ENCODE peak calls at places on chromosome 5, in seven cellular contexts. One of them, this sample, is unnamed.

GRCh38 chr5:151881626-151882225 is 42.9 kb downstream of the GLRA1 start:
- DNase-seq in heart left ventricle: no peak
- DNase-seq in prostate gland: no peak
- DNase-seq in fibroblast of lung: no peak
- DNase-seq in OCI-LY7: no peak
- DNase-seq in uterus: no peak
- DNase-seq in bronchial epithelial cell: no peak
- DNase-seq in this sample: no peak

GRCh38 chr5:75716715-75717081 is 539 bp downstream of the POC5 start:
- DNase-seq in heart left ventricle: no peak
- DNase-seq in prostate gland: no peak
- DNase-seq in fibroblast of lung: no peak
- DNase-seq in OCI-LY7: no peak
- DNase-seq in uterus: no peak
- DNase-seq in bronchial epithelial cell: no peak
- DNase-seq in this sample: no peak

GRCh38 chr5:35089688-35090314 is 42.1 kb upstream of the AGXT2 start:
- DNase-seq in heart left ventricle: peak
- DNase-seq in prostate gland: peak
- DNase-seq in fibroblast of lung: peak
- DNase-seq in OCI-LY7: peak
- DNase-seq in uterus: peak
- DNase-seq in bronchial epithelial cell: peak
- DNase-seq in this sample: peak

GRCh38 chr5:157862183-157862851 is 3.4 kb upstream of the CLINT1 start:
- DNase-seq in heart left ventricle: no peak
- DNase-seq in prostate gland: no peak
- DNase-seq in fibroblast of lung: no peak
- DNase-seq in OCI-LY7: peak
- DNase-seq in uterus: no peak
- DNase-seq in bronchial epithelial cell: no peak
- DNase-seq in this sample: no peak

GRCh38 chr5:39138892-39139291 is 64.7 kb upstream of the RICTOR start:
- DNase-seq in heart left ventricle: no peak
- DNase-seq in prostate gland: no peak
- DNase-seq in fibroblast of lung: peak
- DNase-seq in OCI-LY7: no peak
- DNase-seq in uterus: no peak
- DNase-seq in bronchial epithelial cell: peak
- DNase-seq in this sample: peak

GRCh38 chr5:91339053-91339710 is 43.9 kb downstream of the ARRDC3 start:
- DNase-seq in heart left ventricle: no peak
- DNase-seq in prostate gland: no peak
- DNase-seq in fibroblast of lung: peak
- DNase-seq in OCI-LY7: no peak
- DNase-seq in uterus: no peak
- DNase-seq in bronchial epithelial cell: no peak
- DNase-seq in this sample: peak

GRCh38 chr5:143733635-143734341 is 78.2 kb upstream of the HMHB1 start:
- DNase-seq in heart left ventricle: no peak
- DNase-seq in prostate gland: no peak
- DNase-seq in fibroblast of lung: no peak
- DNase-seq in OCI-LY7: no peak
- DNase-seq in uterus: no peak
- DNase-seq in bronchial epithelial cell: peak
- DNase-seq in this sample: peak

GRCh38 chr5:180343846-180344327 is 9.2 kb downstream of the GFPT2 start:
- DNase-seq in heart left ventricle: peak
- DNase-seq in prostate gland: no peak
- DNase-seq in fibroblast of lung: peak
- DNase-seq in OCI-LY7: no peak
- DNase-seq in uterus: peak
- DNase-seq in bronchial epithelial cell: peak
- DNase-seq in this sample: peak

GRCh38 chr5:18968966-18969365 is 1019.0 kb downstream of the CDH18 start:
- DNase-seq in heart left ventricle: no peak
- DNase-seq in prostate gland: no peak
- DNase-seq in fibroblast of lung: no peak
- DNase-seq in OCI-LY7: no peak
- DNase-seq in uterus: no peak
- DNase-seq in bronchial epithelial cell: peak
- DNase-seq in this sample: no peak

GRCh38 chr5:130282044-130282443 is 377.8 kb downstream of the CHSY3 start:
- DNase-seq in heart left ventricle: no peak
- DNase-seq in prostate gland: no peak
- DNase-seq in fibroblast of lung: peak
- DNase-seq in OCI-LY7: no peak
- DNase-seq in uterus: no peak
- DNase-seq in bronchial epithelial cell: peak
- DNase-seq in this sample: peak

GRCh38 chr5:121968910-121969607 is 7.3 kb downstream of the SRFBP1 start:
- DNase-seq in heart left ventricle: no peak
- DNase-seq in prostate gland: no peak
- DNase-seq in fibroblast of lung: peak
- DNase-seq in OCI-LY7: no peak
- DNase-seq in uterus: no peak
- DNase-seq in bronchial epithelial cell: peak
- DNase-seq in this sample: peak

GRCh38 chr5:149172261-149172660 is 31.0 kb downstream of the ABLIM3 start:
- DNase-seq in heart left ventricle: no peak
- DNase-seq in prostate gland: no peak
- DNase-seq in fibroblast of lung: peak
- DNase-seq in OCI-LY7: no peak
- DNase-seq in uterus: no peak
- DNase-seq in bronchial epithelial cell: peak
- DNase-seq in this sample: peak

GRCh38 chr5:102975040-102975439 is 144.9 kb downstream of the GIN1 start:
- DNase-seq in heart left ventricle: no peak
- DNase-seq in prostate gland: no peak
- DNase-seq in fibroblast of lung: peak
- DNase-seq in OCI-LY7: no peak
- DNase-seq in uterus: no peak
- DNase-seq in bronchial epithelial cell: no peak
- DNase-seq in this sample: no peak

GRCh38 chr5:525916-526315 is 1.7 kb upstream of the SLC9A3 start:
- DNase-seq in heart left ventricle: peak
- DNase-seq in prostate gland: no peak
- DNase-seq in fibroblast of lung: no peak
- DNase-seq in OCI-LY7: no peak
- DNase-seq in uterus: no peak
- DNase-seq in bronchial epithelial cell: no peak
- DNase-seq in this sample: no peak

GRCh38 chr5:173568703-173569102 is 47.7 kb downstream of the BOD1 start:
- DNase-seq in heart left ventricle: no peak
- DNase-seq in prostate gland: no peak
- DNase-seq in fibroblast of lung: no peak
- DNase-seq in OCI-LY7: no peak
- DNase-seq in uterus: no peak
- DNase-seq in bronchial epithelial cell: no peak
- DNase-seq in this sample: no peak

GRCh38 chr5:3531320-3531986 is 64.2 kb upstream of the IRX1 start:
- DNase-seq in heart left ventricle: no peak
- DNase-seq in prostate gland: no peak
- DNase-seq in fibroblast of lung: no peak
- DNase-seq in OCI-LY7: no peak
- DNase-seq in uterus: no peak
- DNase-seq in bronchial epithelial cell: no peak
- DNase-seq in this sample: no peak

GRCh38 chr5:1174122-1174936 is 27.1 kb upstream of the SLC6A19 start:
- DNase-seq in heart left ventricle: peak
- DNase-seq in prostate gland: peak
- DNase-seq in fibroblast of lung: peak
- DNase-seq in OCI-LY7: peak
- DNase-seq in uterus: peak
- DNase-seq in bronchial epithelial cell: peak
- DNase-seq in this sample: peak

GRCh38 chr5:115097236-115097635 is 72.5 kb downstream of the TRIM36 start:
- DNase-seq in heart left ventricle: no peak
- DNase-seq in prostate gland: no peak
- DNase-seq in fibroblast of lung: no peak
- DNase-seq in OCI-LY7: no peak
- DNase-seq in uterus: no peak
- DNase-seq in bronchial epithelial cell: no peak
- DNase-seq in this sample: no peak

GRCh38 chr5:26482817-26483375 is 555.5 kb downstream of the CDH9 start:
- DNase-seq in heart left ventricle: no peak
- DNase-seq in prostate gland: no peak
- DNase-seq in fibroblast of lung: no peak
- DNase-seq in OCI-LY7: peak
- DNase-seq in uterus: no peak
- DNase-seq in bronchial epithelial cell: peak
- DNase-seq in this sample: peak

GRCh38 chr5:161709239-161709638 is 23.7 kb downstream of the GABRA6 start:
- DNase-seq in heart left ventricle: no peak
- DNase-seq in prostate gland: no peak
- DNase-seq in fibroblast of lung: no peak
- DNase-seq in OCI-LY7: no peak
- DNase-seq in uterus: no peak
- DNase-seq in bronchial epithelial cell: no peak
- DNase-seq in this sample: no peak

GRCh38 chr5:143214890-143215289 is 188.6 kb downstream of the NR3C1 start:
- DNase-seq in heart left ventricle: no peak
- DNase-seq in prostate gland: no peak
- DNase-seq in fibroblast of lung: no peak
- DNase-seq in OCI-LY7: no peak
- DNase-seq in uterus: no peak
- DNase-seq in bronchial epithelial cell: no peak
- DNase-seq in this sample: no peak

GRCh38 chr5:134446938-134447337 is 35.3 kb upstream of the CDKN2AIPNL start:
- DNase-seq in heart left ventricle: no peak
- DNase-seq in prostate gland: no peak
- DNase-seq in fibroblast of lung: no peak
- DNase-seq in OCI-LY7: peak
- DNase-seq in uterus: no peak
- DNase-seq in bronchial epithelial cell: no peak
- DNase-seq in this sample: no peak

GRCh38 chr5:149464796-149465489 is 85.9 kb upstream of the IL17B start:
- DNase-seq in heart left ventricle: peak
- DNase-seq in prostate gland: no peak
- DNase-seq in fibroblast of lung: peak
- DNase-seq in OCI-LY7: no peak
- DNase-seq in uterus: no peak
- DNase-seq in bronchial epithelial cell: no peak
- DNase-seq in this sample: peak

GRCh38 chr5:84249918-84250635 is 134.6 kb downstream of the EDIL3 start:
- DNase-seq in heart left ventricle: no peak
- DNase-seq in prostate gland: no peak
- DNase-seq in fibroblast of lung: peak
- DNase-seq in OCI-LY7: no peak
- DNase-seq in uterus: no peak
- DNase-seq in bronchial epithelial cell: peak
- DNase-seq in this sample: peak

GRCh38 chr5:116939641-116940040 is 365.0 kb upstream of the SEMA6A start:
- DNase-seq in heart left ventricle: peak
- DNase-seq in prostate gland: no peak
- DNase-seq in fibroblast of lung: no peak
- DNase-seq in OCI-LY7: no peak
- DNase-seq in uterus: no peak
- DNase-seq in bronchial epithelial cell: no peak
- DNase-seq in this sample: no peak

DNA sequence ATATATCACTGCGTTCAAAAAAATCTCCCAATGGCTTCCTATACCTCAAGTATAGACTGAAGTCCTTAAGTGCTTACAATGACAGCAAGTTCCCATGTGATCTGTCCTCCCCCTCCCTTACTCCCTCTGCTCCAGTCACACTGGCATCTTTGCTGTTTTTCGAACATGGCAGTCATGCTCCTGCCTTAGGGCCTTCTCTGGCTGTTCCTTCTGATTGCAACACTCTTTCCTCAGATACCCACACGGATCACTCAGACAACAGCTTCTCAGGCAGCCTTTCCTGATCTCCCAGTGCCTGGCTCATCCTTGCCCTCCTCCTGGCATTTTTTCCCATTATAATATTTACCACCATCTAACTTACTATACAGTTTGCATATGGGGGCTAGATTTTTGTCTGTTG is 232.8 kb downstream of the ARHGEF28 start:
- DNase-seq in heart left ventricle: no peak
- DNase-seq in prostate gland: no peak
- DNase-seq in fibroblast of lung: no peak
- DNase-seq in OCI-LY7: no peak
- DNase-seq in uterus: no peak
- DNase-seq in bronchial epithelial cell: peak
- DNase-seq in this sample: no peak
- TF ChIP-seq CTCF in heart left ventricle: no peak
- TF ChIP-seq CTCF in prostate gland: no peak
- TF ChIP-seq CTCF in fibroblast of lung: no peak
- TF ChIP-seq CTCF in OCI-LY7: no peak
- TF ChIP-seq CTCF in uterus: no peak
- TF ChIP-seq CTCF in bronchial epithelial cell: no peak
- TF ChIP-seq CTCF in this sample: no peak

DNA sequence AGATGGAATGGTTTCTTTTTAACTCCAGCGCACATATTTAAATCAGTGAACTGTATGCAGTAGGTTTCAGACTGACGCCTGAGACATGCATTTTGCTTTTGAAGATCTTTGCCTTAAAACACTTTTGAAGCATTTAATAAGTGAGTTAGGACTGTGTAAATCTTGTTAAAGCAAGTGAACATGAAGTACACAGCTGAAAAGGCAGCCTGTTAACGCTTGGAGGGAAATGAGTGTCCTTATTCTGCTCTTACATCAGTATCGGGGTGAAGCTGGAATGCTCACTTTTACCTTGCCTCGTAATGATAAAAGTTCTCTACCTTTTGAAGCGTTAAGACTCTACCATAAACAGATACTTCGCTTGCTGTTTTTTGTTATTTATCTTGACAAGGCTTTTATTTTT is 552.2 kb downstream of the ZNF608 start:
- DNase-seq in heart left ventricle: no peak
- DNase-seq in prostate gland: no peak
- DNase-seq in fibroblast of lung: no peak
- DNase-seq in OCI-LY7: no peak
- DNase-seq in uterus: no peak
- DNase-seq in bronchial epithelial cell: no peak
- DNase-seq in this sample: no peak
- H3K4me3 ChIP-seq in heart left ventricle: no peak
- H3K4me3 ChIP-seq in prostate gland: no peak
- H3K4me3 ChIP-seq in fibroblast of lung: no peak
- H3K4me3 ChIP-seq in OCI-LY7: no peak
- H3K4me3 ChIP-seq in uterus: no peak
- H3K4me3 ChIP-seq in bronchial epithelial cell: no peak
- H3K4me3 ChIP-seq in this sample: no peak

DNA sequence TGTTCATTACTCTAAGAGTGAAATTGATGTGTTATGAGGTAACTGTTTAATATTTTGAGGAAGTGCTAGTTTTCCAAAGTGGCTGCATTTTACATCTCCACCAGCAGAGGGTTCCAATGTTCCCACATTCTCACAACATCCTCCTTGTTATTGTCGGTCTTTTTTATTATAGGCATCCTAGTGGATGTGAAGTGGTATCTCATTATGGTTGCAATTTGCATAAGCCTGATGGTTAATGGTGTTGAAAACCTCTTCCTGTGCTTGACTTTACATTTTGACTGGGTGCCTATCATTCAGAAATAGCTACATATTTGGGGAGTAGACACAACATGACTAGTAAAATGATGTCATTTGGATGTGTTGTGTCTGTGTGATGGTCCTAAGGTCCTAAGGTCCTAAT is 143.6 kb downstream of the MRPS30 start:
- DNase-seq in heart left ventricle: no peak
- DNase-seq in prostate gland: no peak
- DNase-seq in fibroblast of lung: peak
- DNase-seq in OCI-LY7: peak
- DNase-seq in uterus: no peak
- DNase-seq in bronchial epithelial cell: peak
- DNase-seq in this sample: peak
- TF ChIP-seq CTCF in heart left ventricle: peak
- TF ChIP-seq CTCF in prostate gland: no peak
- TF ChIP-seq CTCF in fibroblast of lung: peak
- TF ChIP-seq CTCF in OCI-LY7: peak
- TF ChIP-seq CTCF in uterus: no peak
- TF ChIP-seq CTCF in bronchial epithelial cell: peak
- TF ChIP-seq CTCF in this sample: peak

GRCh38 chr5:145912594-145912993 is 23.8 kb upstream of the SH3RF2 start:
- DNase-seq in heart left ventricle: no peak
- DNase-seq in prostate gland: no peak
- DNase-seq in fibroblast of lung: no peak
- DNase-seq in OCI-LY7: no peak
- DNase-seq in uterus: no peak
- DNase-seq in bronchial epithelial cell: no peak
- DNase-seq in this sample: no peak
- H3K4me3 ChIP-seq in heart left ventricle: no peak
- H3K4me3 ChIP-seq in prostate gland: no peak
- H3K4me3 ChIP-seq in fibroblast of lung: no peak
- H3K4me3 ChIP-seq in OCI-LY7: no peak
- H3K4me3 ChIP-seq in uterus: no peak
- H3K4me3 ChIP-seq in bronchial epithelial cell: no peak
- H3K4me3 ChIP-seq in this sample: no peak